ENCODE peak calls at places on chromosomes 4 and X, in five cellular contexts. O is GM13977; Z is suprapubic skin; V is bronchial epithelial cell; G is CD8-positive, alpha-beta T cell. X is an unnamed sample.

GRCh38 chr4:132334081-132334480 is 815.0 kb upstream of the PCDH10 start:
- DNase-seq in O (no peak), Z (no peak), V (peak), G (no peak), X (no peak)

GRCh38 chr4:38119663-38120374 is 159.6 kb downstream of the PTTG2 start:
- DNase-seq in O (no peak), Z (no peak), V (peak), G (no peak), X (peak)

GRCh38 chrX:16484338-16484737 is 165.6 kb upstream of the S100G start:
- DNase-seq in O (no peak), Z (no peak), V (peak), G (peak), X (peak)

GRCh38 chr4:159240690-159241089 is 137.8 kb downstream of the RAPGEF2 start:
- DNase-seq in O (no peak), Z (no peak), V (no peak), G (no peak), X (peak)

GRCh38 chr4:157447195-157447594 is 226.7 kb downstream of the GRIA2 start:
- DNase-seq in O (no peak), Z (no peak), V (peak), G (no peak), X (peak)

GRCh38 chr4:94472056-94472826 is 20.5 kb downstream of the PDLIM5 start:
- DNase-seq in O (no peak), Z (no peak), V (peak), G (no peak), X (peak)

GRCh38 chrX:80223922-80224579 is 196.2 kb upstream of the TENT5D start:
- DNase-seq in O (no peak), Z (no peak), V (no peak), G (no peak), X (peak)

GRCh38 chrX:22395372-22395771 is 122.7 kb downstream of the CBLL2 start:
- DNase-seq in O (no peak), Z (no peak), V (peak), G (no peak), X (peak)

GRCh38 chrX:113551919-113552318 is 711.3 kb upstream of the AMOT start:
- DNase-seq in O (no peak), Z (no peak), V (no peak), G (no peak), X (no peak)

GRCh38 chr4:168183717-168184571 is 91.6 kb downstream of the ANXA10 start:
- DNase-seq in O (peak), Z (no peak), V (peak), G (no peak), X (peak)

GRCh38 chrX:117973175-117974075 is 143.2 kb downstream of the KLHL13 start:
- DNase-seq in O (no peak), Z (no peak), V (no peak), G (no peak), X (no peak)

GRCh38 chr4:6183740-6184139 is 16.6 kb downstream of the JAKMIP1 start:
- DNase-seq in O (peak), Z (no peak), V (no peak), G (no peak), X (no peak)

X was measured in MCF 10A.